ENCODE peak calls at places on chromosomes 11 and 22, in seven cellular contexts. One of them, this sample, is unnamed.

GRCh38 chr11:114719562-114719961 is 41.2 kb downstream of the NXPE2 start:
- DNase-seq in HepG2: no peak
- DNase-seq in spleen: no peak
- DNase-seq in IMR-90: no peak
- DNase-seq in lower leg skin: no peak
- DNase-seq in A549: no peak
- DNase-seq in suprapubic skin: no peak
- DNase-seq in this sample: no peak

GRCh38 chr11:9095421-9095820 is 4.0 kb upstream of the SCUBE2 start:
- DNase-seq in HepG2: no peak
- DNase-seq in spleen: no peak
- DNase-seq in IMR-90: no peak
- DNase-seq in lower leg skin: no peak
- DNase-seq in A549: no peak
- DNase-seq in suprapubic skin: no peak
- DNase-seq in this sample: no peak

GRCh38 chr11:45333023-45333422 is 46.9 kb upstream of the SYT13 start:
- DNase-seq in HepG2: no peak
- DNase-seq in spleen: no peak
- DNase-seq in IMR-90: no peak
- DNase-seq in lower leg skin: no peak
- DNase-seq in A549: no peak
- DNase-seq in suprapubic skin: no peak
- DNase-seq in this sample: no peak

GRCh38 chr11:40274017-40274416 is 1185.4 kb downstream of the LRRC4C start:
- DNase-seq in HepG2: no peak
- DNase-seq in spleen: no peak
- DNase-seq in IMR-90: peak; percentile 46
- DNase-seq in lower leg skin: no peak
- DNase-seq in A549: no peak
- DNase-seq in suprapubic skin: no peak
- DNase-seq in this sample: peak; percentile 37

GRCh38 chr22:30286813-30287625 is 2.3 kb downstream of the CASTOR1 start:
- DNase-seq in HepG2: peak; percentile 45
- DNase-seq in spleen: peak; percentile 96
- DNase-seq in IMR-90: peak; percentile 46
- DNase-seq in lower leg skin: no peak
- DNase-seq in A549: peak; percentile 67
- DNase-seq in suprapubic skin: no peak
- DNase-seq in this sample: peak; percentile 76

GRCh38 chr22:41290262-41291221 is 4.6 kb upstream of the RANGAP1 start:
- DNase-seq in HepG2: peak; percentile 64
- DNase-seq in spleen: no peak
- DNase-seq in IMR-90: peak; percentile 83
- DNase-seq in lower leg skin: no peak
- DNase-seq in A549: no peak
- DNase-seq in suprapubic skin: no peak
- DNase-seq in this sample: no peak

GRCh38 chr11:112345708-112346107 is 85.0 kb upstream of the PLET1 start:
- DNase-seq in HepG2: no peak
- DNase-seq in spleen: no peak
- DNase-seq in IMR-90: no peak
- DNase-seq in lower leg skin: no peak
- DNase-seq in A549: no peak
- DNase-seq in suprapubic skin: no peak
- DNase-seq in this sample: no peak

GRCh38 chr11:134576286-134576685 is 164.2 kb upstream of the B3GAT1 start:
- DNase-seq in HepG2: no peak
- DNase-seq in spleen: no peak
- DNase-seq in IMR-90: no peak
- DNase-seq in lower leg skin: peak; percentile 0
- DNase-seq in A549: no peak
- DNase-seq in suprapubic skin: no peak
- DNase-seq in this sample: no peak

GRCh38 chr11:31817621-31818493 is 6.7 kb upstream of the PAX6 start:
- DNase-seq in HepG2: no peak
- DNase-seq in spleen: peak; percentile 68
- DNase-seq in IMR-90: no peak
- DNase-seq in lower leg skin: no peak
- DNase-seq in A549: no peak
- DNase-seq in suprapubic skin: no peak
- DNase-seq in this sample: no peak

GRCh38 chr11:73760066-73760679 is 701 bp downstream of the RAB6A start:
- DNase-seq in HepG2: no peak
- DNase-seq in spleen: no peak
- DNase-seq in IMR-90: peak; percentile 11
- DNase-seq in lower leg skin: peak; percentile 44
- DNase-seq in A549: peak; percentile 59
- DNase-seq in suprapubic skin: peak; percentile 86
- DNase-seq in this sample: peak; percentile 69

GRCh38 chr22:29626497-29627195 is 23.2 kb downstream of the NF2 start:
- DNase-seq in HepG2: peak; percentile 15
- DNase-seq in spleen: no peak
- DNase-seq in IMR-90: peak; percentile 91
- DNase-seq in lower leg skin: no peak
- DNase-seq in A549: no peak
- DNase-seq in suprapubic skin: no peak
- DNase-seq in this sample: no peak

GRCh38 chr22:35489225-35489624 is 51.4 kb upstream of the RASD2 start:
- DNase-seq in HepG2: no peak
- DNase-seq in spleen: no peak
- DNase-seq in IMR-90: no peak
- DNase-seq in lower leg skin: no peak
- DNase-seq in A549: no peak
- DNase-seq in suprapubic skin: no peak
- DNase-seq in this sample: no peak

GRCh38 chr11:66271816-66272215 is 3.4 kb downstream of the RAB1B start:
- DNase-seq in HepG2: no peak
- DNase-seq in spleen: peak; percentile 61
- DNase-seq in IMR-90: no peak
- DNase-seq in lower leg skin: no peak
- DNase-seq in A549: no peak
- DNase-seq in suprapubic skin: no peak
- DNase-seq in this sample: no peak

GRCh38 chr11:106497321-106497720 is 419.9 kb downstream of the AASDHPPT start:
- DNase-seq in HepG2: no peak
- DNase-seq in spleen: peak; percentile 55
- DNase-seq in IMR-90: no peak
- DNase-seq in lower leg skin: no peak
- DNase-seq in A549: no peak
- DNase-seq in suprapubic skin: no peak
- DNase-seq in this sample: no peak

GRCh38 chr11:127632971-127633680 is 632.6 kb upstream of the KIRREL3 start:
- DNase-seq in HepG2: no peak
- DNase-seq in spleen: no peak
- DNase-seq in IMR-90: no peak
- DNase-seq in lower leg skin: no peak
- DNase-seq in A549: no peak
- DNase-seq in suprapubic skin: no peak
- DNase-seq in this sample: no peak

GRCh38 chr11:120089036-120090001 is 48.6 kb downstream of the TRIM29 start:
- DNase-seq in HepG2: no peak
- DNase-seq in spleen: no peak
- DNase-seq in IMR-90: no peak
- DNase-seq in lower leg skin: no peak
- DNase-seq in A549: no peak
- DNase-seq in suprapubic skin: no peak
- DNase-seq in this sample: no peak

GRCh38 chr11:44219830-44220778 is 89.8 kb downstream of the ALX4 start:
- DNase-seq in HepG2: no peak
- DNase-seq in spleen: no peak
- DNase-seq in IMR-90: peak; percentile 15
- DNase-seq in lower leg skin: no peak
- DNase-seq in A549: no peak
- DNase-seq in suprapubic skin: no peak
- DNase-seq in this sample: no peak

GRCh38 chr22:24567668-24568067 is 11.9 kb downstream of the SNRPD3 start:
- DNase-seq in HepG2: no peak
- DNase-seq in spleen: no peak
- DNase-seq in IMR-90: no peak
- DNase-seq in lower leg skin: no peak
- DNase-seq in A549: no peak
- DNase-seq in suprapubic skin: no peak
- DNase-seq in this sample: no peak

GRCh38 chr22:26563022-26563421 is 26.9 kb downstream of the TPST2 start:
- DNase-seq in HepG2: no peak
- DNase-seq in spleen: no peak
- DNase-seq in IMR-90: no peak
- DNase-seq in lower leg skin: no peak
- DNase-seq in A549: no peak
- DNase-seq in suprapubic skin: no peak
- DNase-seq in this sample: no peak

GRCh38 chr22:26565181-26565580 is 24.8 kb downstream of the TPST2 start:
- DNase-seq in HepG2: no peak
- DNase-seq in spleen: no peak
- DNase-seq in IMR-90: no peak
- DNase-seq in lower leg skin: no peak
- DNase-seq in A549: no peak
- DNase-seq in suprapubic skin: no peak
- DNase-seq in this sample: no peak

GRCh38 chr22:26565889-26566288 is 24.0 kb downstream of the TPST2 start:
- DNase-seq in HepG2: no peak
- DNase-seq in spleen: no peak
- DNase-seq in IMR-90: no peak
- DNase-seq in lower leg skin: no peak
- DNase-seq in A549: no peak
- DNase-seq in suprapubic skin: no peak
- DNase-seq in this sample: no peak

GRCh38 chr22:26564181-26564580 is 25.8 kb downstream of the TPST2 start:
- DNase-seq in HepG2: no peak
- DNase-seq in spleen: no peak
- DNase-seq in IMR-90: no peak
- DNase-seq in lower leg skin: no peak
- DNase-seq in A549: no peak
- DNase-seq in suprapubic skin: no peak
- DNase-seq in this sample: no peak

DNA sequence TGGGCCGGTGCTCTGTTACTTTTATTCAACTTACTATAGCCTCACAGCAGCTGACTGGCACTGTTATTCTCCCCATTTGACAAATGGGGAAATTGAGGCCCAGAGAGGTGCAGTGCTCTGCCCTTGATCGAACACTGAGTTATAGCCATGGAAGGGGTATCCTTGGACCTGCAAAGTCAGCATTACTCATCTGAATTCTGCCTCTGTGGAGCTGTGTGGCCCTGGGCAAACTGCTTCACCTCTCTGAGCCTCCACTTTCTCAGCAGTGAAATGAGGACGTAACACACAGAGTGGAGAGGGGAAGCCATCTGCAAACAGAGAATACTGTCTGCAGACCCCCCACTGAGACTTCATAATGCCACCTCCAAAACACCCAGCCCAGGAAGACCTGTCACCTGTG is 25.3 kb downstream of the TPST2 start:
- DNase-seq in HepG2: no peak
- DNase-seq in spleen: no peak
- DNase-seq in IMR-90: no peak
- DNase-seq in lower leg skin: no peak
- DNase-seq in A549: no peak
- DNase-seq in suprapubic skin: no peak
- DNase-seq in this sample: no peak
- TF ChIP-seq POLR2A in HepG2: no peak
- TF ChIP-seq POLR2A in spleen: no peak
- TF ChIP-seq POLR2A in IMR-90: no peak
- TF ChIP-seq POLR2A in lower leg skin: no peak
- TF ChIP-seq POLR2A in A549: no peak
- TF ChIP-seq POLR2A in suprapubic skin: no peak
- TF ChIP-seq POLR2A in this sample: no peak

DNA sequence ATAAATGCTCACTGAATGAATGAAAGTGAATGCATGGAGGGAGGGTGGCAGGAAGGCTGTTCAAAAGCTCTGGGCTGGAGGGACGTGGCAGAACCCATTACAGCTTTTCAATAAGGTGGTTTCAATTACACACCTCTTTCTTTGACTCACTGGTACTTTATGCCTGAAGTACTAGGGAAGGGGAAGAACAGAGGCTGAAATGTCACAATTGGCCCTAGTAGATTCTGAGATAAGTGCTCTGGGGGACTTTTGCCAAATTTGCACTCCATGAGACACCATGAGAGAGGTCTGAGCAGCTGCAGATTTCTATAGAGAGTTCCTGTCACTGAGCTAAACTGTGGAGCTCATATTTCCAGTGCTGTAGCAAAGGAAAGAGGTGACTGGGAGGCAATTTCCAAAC is 239.4 kb upstream of the ARHGAP20 start:
- DNase-seq in HepG2: no peak
- DNase-seq in spleen: no peak
- DNase-seq in IMR-90: no peak
- DNase-seq in lower leg skin: no peak
- DNase-seq in A549: no peak
- DNase-seq in suprapubic skin: no peak
- DNase-seq in this sample: no peak
- TF ChIP-seq CTCF in HepG2: no peak
- TF ChIP-seq CTCF in spleen: no peak
- TF ChIP-seq CTCF in IMR-90: no peak
- TF ChIP-seq CTCF in lower leg skin: no peak
- TF ChIP-seq CTCF in A549: no peak
- TF ChIP-seq CTCF in suprapubic skin: no peak
- TF ChIP-seq CTCF in this sample: no peak

DNA sequence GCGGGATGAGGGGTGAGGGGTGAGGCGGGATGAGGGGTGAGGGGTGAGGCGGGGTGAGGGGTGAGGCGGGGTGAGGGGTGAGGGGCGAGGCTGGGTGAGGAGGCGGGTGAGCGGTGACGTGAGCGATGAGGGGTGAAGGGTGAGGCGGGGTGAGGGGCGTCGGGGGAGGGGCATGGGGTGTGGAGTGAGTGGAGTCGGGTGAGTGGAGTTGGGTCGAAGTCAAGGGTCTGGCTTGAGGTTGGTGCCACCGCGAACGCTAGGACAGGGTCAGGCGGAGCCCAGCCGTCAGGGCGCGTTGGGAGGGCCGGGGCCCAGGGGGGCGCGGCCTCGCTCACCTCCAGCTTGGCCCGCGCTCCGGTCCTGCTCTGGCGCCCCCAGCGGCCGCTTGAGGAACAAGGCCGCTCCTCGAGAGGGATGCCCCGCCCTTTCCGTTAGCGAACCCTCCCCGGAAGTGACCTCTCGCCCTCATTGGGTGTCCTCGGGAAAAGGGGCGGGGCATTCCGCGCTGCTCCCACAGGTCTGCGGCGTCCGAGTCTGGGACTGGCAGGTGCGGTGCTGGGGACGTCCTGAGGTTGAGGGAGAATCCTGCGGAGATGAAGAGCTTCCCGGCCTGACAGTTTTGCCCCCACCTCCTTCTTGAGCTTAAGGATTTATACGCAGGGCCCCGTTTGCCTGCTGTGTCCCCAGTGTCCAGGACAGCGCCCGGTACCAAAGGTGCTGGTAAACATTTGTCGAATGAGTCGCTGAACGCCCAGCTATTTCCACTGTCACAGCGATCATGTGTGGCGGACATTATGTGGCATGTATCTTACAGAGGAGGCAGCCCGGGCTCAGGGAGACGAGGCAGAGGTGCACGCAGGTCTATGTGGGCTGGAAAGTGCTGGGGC is at the start of gene SYCE3:
- DNase-seq in HepG2: peak; percentile 92
- DNase-seq in spleen: peak; percentile 99
- DNase-seq in IMR-90: peak; percentile 78
- DNase-seq in lower leg skin: peak; percentile 96
- DNase-seq in A549: peak; percentile 73
- DNase-seq in suprapubic skin: peak; percentile 99
- DNase-seq in this sample: peak; percentile 99
- TF ChIP-seq POLR2A in HepG2: peak; percentile 86
- TF ChIP-seq POLR2A in spleen: no peak
- TF ChIP-seq POLR2A in IMR-90: no peak
- TF ChIP-seq POLR2A in lower leg skin: no peak
- TF ChIP-seq POLR2A in A549: peak; percentile 35
- TF ChIP-seq POLR2A in suprapubic skin: no peak
- TF ChIP-seq POLR2A in this sample: peak; percentile 75

GRCh38 chr11:28924007-28924406 is 815.8 kb downstream of the METTL15 start:
- DNase-seq in HepG2: no peak
- DNase-seq in spleen: no peak
- DNase-seq in IMR-90: no peak
- DNase-seq in lower leg skin: no peak
- DNase-seq in A549: no peak
- DNase-seq in suprapubic skin: no peak
- DNase-seq in this sample: no peak
- TF ChIP-seq CTCF in HepG2: no peak
- TF ChIP-seq CTCF in spleen: no peak
- TF ChIP-seq CTCF in IMR-90: no peak
- TF ChIP-seq CTCF in lower leg skin: no peak
- TF ChIP-seq CTCF in A549: no peak
- TF ChIP-seq CTCF in suprapubic skin: no peak
- TF ChIP-seq CTCF in this sample: no peak